ENCODE peak calls at places on chromosomes 7 and 10, in four cellular contexts. F, C, R and S are unnamed samples.

GRCh38 chr7:96143495-96144259 is 178.2 kb downstream of the SLC25A13 start:
- DNase-seq in F (no peak), C (no peak), R (no peak), S (no peak)

GRCh38 chr7:5139998-5140397 is 50.0 kb upstream of the WIPI2 start:
- DNase-seq in F (no peak), C (no peak), R (no peak), S (no peak)

GRCh38 chr10:119669975-119670640 is 18.9 kb downstream of the BAG3 start:
- DNase-seq in F (no peak), C (no peak), R (no peak), S (no peak)

GRCh38 chr10:72910705-72911104 is 17.2 kb downstream of the OIT3 start:
- DNase-seq in F (no peak), C (no peak), R (no peak), S (no peak)

GRCh38 chr7:2810682-2811471 is 33.2 kb downstream of the GNA12 start:
- DNase-seq in F (no peak), C (peak; percentile 60), R (no peak), S (peak; percentile 64)

GRCh38 chr10:94524146-94524545 is 21.4 kb upstream of the HELLS start:
- DNase-seq in F (no peak), C (no peak), R (no peak), S (no peak)

GRCh38 chr10:63083904-63084689 is 49.0 kb upstream of the NRBF2 start:
- DNase-seq in F (peak; percentile 75), C (peak; percentile 43), R (peak; percentile 52), S (no peak)

GRCh38 chr7:136530831-136531230 is 337.6 kb upstream of the CHRM2 start:
- DNase-seq in F (no peak), C (no peak), R (no peak), S (no peak)

GRCh38 chr10:49166804-49167628 is 21.2 kb downstream of the TMEM273 start:
- DNase-seq in F (no peak), C (no peak), R (no peak), S (no peak)

GRCh38 chr10:121956111-121957061 is 18.6 kb downstream of the NSMCE4A start:
- DNase-seq in F (no peak), C (no peak), R (no peak), S (no peak)

GRCh38 chr10:97017474-97017903 is 168.3 kb downstream of the SLIT1 start:
- DNase-seq in F (no peak), C (peak; percentile 5), R (no peak), S (no peak)

DNA sequence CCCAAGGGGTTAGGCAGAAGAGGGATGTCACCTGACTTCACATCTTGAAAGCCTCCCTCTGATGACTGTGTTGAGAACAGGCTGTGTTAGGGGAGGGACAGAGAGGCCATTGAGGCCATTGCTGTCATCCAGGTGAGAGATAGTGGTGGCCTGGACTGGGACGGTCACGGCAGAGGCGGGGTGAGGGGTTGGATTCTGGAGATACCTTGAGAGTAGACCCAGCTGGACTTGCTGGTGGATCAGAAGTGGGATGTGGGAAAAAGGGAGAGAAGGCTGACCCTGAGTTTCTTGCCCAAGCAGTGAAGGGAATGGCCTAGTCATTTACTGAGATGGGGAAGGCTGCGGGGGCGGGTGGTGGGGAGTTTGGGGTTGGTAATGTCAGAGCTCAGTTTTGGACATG is 13.6 kb downstream of the MTURN start:
- DNase-seq in F (no peak), C (no peak), R (no peak), S (peak; percentile 64)
- H3K4me3 ChIP-seq in F (no peak overlapping the region), C (no peak overlapping the region), R (no peak overlapping the region), S (no peak overlapping the region)

DNA sequence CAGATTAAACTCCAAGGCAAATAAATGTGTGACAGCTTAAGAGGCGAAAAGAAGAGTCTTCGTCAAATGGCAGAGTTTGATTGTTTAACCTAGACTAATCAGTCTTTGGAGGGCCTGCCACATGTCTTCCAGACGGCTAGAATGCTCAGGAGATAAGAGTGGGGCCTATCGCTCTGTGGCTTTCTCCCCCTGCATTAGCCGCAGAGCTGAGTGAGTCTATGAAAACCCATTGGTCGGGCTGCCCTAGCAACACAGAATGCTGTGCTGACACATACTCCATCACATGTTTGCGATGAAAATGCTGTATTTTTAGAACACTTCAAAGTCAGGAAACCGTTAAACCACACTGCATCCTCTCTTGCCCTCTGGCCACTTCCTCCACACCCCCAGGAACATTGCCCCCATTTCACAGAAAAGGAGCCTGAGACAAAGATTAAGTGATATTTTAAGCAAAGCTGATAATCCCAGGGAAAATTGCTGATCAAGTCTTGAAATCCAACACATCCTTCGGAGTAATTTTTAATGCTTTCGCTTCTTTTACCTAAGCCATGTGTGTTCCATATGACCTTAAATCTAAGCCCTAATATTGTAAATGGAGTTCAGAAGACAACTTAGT is 161.0 kb downstream of the CELF2 start:
- DNase-seq in F (no peak), C (no peak), R (no peak), S (no peak)
- TF ChIP-seq CTCF in F (no peak), C (no peak), R (no peak), S (no peak)

GRCh38 chr7:129512192-129512591 is 9.9 kb downstream of the SMKR1 start:
- DNase-seq in F (no peak), C (no peak), R (no peak), S (no peak)
- H3K27ac ChIP-seq in F (no peak overlapping the region), C (no peak overlapping the region), R (no peak overlapping the region), S (no peak overlapping the region)

DNA sequence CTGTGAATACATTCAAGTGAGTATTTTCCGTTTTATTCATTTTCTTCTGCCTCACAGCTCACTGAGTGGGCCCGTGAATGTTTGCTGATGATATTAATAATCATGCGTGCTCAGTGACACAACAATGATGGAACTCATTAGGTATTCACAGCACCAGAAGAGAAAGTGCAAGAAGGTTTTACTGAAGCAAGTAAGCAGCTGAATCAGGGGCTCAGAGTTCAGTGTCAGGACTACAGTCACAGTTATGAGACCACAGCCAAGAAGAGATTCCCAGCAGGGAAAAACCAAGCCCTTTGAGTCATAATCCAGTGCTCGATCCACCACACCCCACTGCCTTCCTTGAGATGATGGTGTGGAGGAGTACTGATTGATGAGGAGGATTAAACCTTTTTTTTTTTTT is 247.4 kb downstream of the KIAA1217 start:
- DNase-seq in F (no peak), C (no peak), R (no peak), S (no peak)
- H3K4me3 ChIP-seq in F (no peak overlapping the region), C (no peak overlapping the region), R (no peak overlapping the region), S (no peak overlapping the region)